ENCODE peak calls at places on chromosomes 16 and 17, in five cellular contexts. Q is left cardiac atrium; K is HFFc6; I is iPS DF 6.9; W is stimulated activated naive CD8-positive, alpha-beta T cell treated with anti-CD3 and anti-CD28 coated beads, Interleukin-15, Interleukin-2, amounts not matched to agents 100 U/mL and 50 U/mL, for 24 hours. A is an unnamed sample.

GRCh38 chr17:4035081-4035680 is 70.9 kb upstream of the ATP2A3 start:
- DNase-seq in Q (no peak), K (no peak), I (no peak), W (no peak), A (no peak)

GRCh38 chr17:4449736-4450135 is 16.0 kb downstream of the SPNS3 start:
- DNase-seq in Q (no peak), K (no peak), I (no peak), W (no peak), A (no peak)

GRCh38 chr16:81808933-81809480 is 29.9 kb downstream of the PLCG2 start:
- DNase-seq in Q (no peak), K (no peak), I (no peak), W (peak), A (no peak)

GRCh38 chr17:44522883-44523671 is 19.9 kb upstream of the GPATCH8 start:
- DNase-seq in Q (peak), K (peak), I (no peak), W (peak), A (peak)

GRCh38 chr17:18226284-18226945 is 980 bp downstream of the LLGL1 start:
- DNase-seq in Q (no peak), K (no peak), I (no peak), W (peak), A (no peak)

GRCh38 chr16:1614226-1615102 is 2.3 kb downstream of the CRAMP1 start:
- DNase-seq in Q (peak), K (peak), I (no peak), W (peak), A (peak)

GRCh38 chr17:7260601-7261376 is 1.5 kb downstream of the CLDN7 start:
- DNase-seq in Q (no peak), K (no peak), I (no peak), W (peak), A (no peak)

GRCh38 chr16:1668612-1669319 is 9.3 kb upstream of the JPT2 start:
- DNase-seq in Q (no peak), K (no peak), I (no peak), W (no peak), A (no peak)

GRCh38 chr17:68378202-68379149 is 78.8 kb downstream of the WIPI1 start:
- DNase-seq in Q (peak), K (peak), I (no peak), W (no peak), A (peak)

GRCh38 chr16:84673203-84673535 is 24.9 kb downstream of the KLHL36 start:
- DNase-seq in Q (no peak), K (no peak), I (no peak), W (no peak), A (peak)

GRCh38 chr17:48544356-48545021 is 420 bp downstream of the HOXB2 start:
- DNase-seq in Q (peak), K (no peak), I (no peak), W (peak), A (peak)